ENCODE peak calls at places on chromosomes 4 and X, in six cellular contexts. One of them, this sample, is unnamed.

GRCh38 chr4:139892973-139893736 is 227.5 kb downstream of the MGST2 start:
- DNase-seq in suprapubic skin: no peak
- DNase-seq in colonic mucosa: no peak
- DNase-seq in GM12892: no peak
- DNase-seq in occipital lobe: no peak
- DNase-seq in COR-L47: no peak
- DNase-seq in this sample: no peak

GRCh38 chr4:176198316-176198903 is 3.0 kb upstream of the SPATA4 start:
- DNase-seq in colonic mucosa: no peak
- DNase-seq in GM12892: no peak
- DNase-seq in occipital lobe: no peak
- DNase-seq in suprapubic skin: no peak
- DNase-seq in COR-L47: peak; percentile 78
- DNase-seq in this sample: no peak

GRCh38 chrX:130393451-130394074 is 8.1 kb upstream of the GPR119 start:
- DNase-seq in GM12892: no peak
- DNase-seq in COR-L47: peak; percentile 12
- DNase-seq in colonic mucosa: peak; percentile 25
- DNase-seq in occipital lobe: peak; percentile 29
- DNase-seq in suprapubic skin: no peak
- DNase-seq in this sample: no peak

GRCh38 chrX:9338986-9339385 is 125.9 kb upstream of the TBL1X start:
- DNase-seq in suprapubic skin: no peak
- DNase-seq in GM12892: no peak
- DNase-seq in COR-L47: no peak
- DNase-seq in occipital lobe: no peak
- DNase-seq in colonic mucosa: no peak
- DNase-seq in this sample: no peak

GRCh38 chr4:33930497-33930896 is 2313.8 kb downstream of the ARAP2 start:
- DNase-seq in colonic mucosa: no peak
- DNase-seq in GM12892: no peak
- DNase-seq in COR-L47: no peak
- DNase-seq in occipital lobe: no peak
- DNase-seq in suprapubic skin: no peak
- DNase-seq in this sample: no peak

GRCh38 chr4:184815046-184815877 is 10.5 kb downstream of the ACSL1 start:
- DNase-seq in suprapubic skin: peak; percentile 80
- DNase-seq in colonic mucosa: peak; percentile 89
- DNase-seq in COR-L47: peak; percentile 85
- DNase-seq in occipital lobe: peak; percentile 60
- DNase-seq in GM12892: peak; percentile 56
- DNase-seq in this sample: no peak

GRCh38 chrX:150854856-150855255 is 43.6 kb downstream of the CD99L2 start:
- DNase-seq in occipital lobe: no peak
- DNase-seq in suprapubic skin: no peak
- DNase-seq in colonic mucosa: no peak
- DNase-seq in COR-L47: no peak
- DNase-seq in GM12892: no peak
- DNase-seq in this sample: no peak

GRCh38 chr4:478373-478772 is 20.6 kb downstream of the ZNF721 start:
- DNase-seq in GM12892: no peak
- DNase-seq in COR-L47: no peak
- DNase-seq in occipital lobe: no peak
- DNase-seq in colonic mucosa: no peak
- DNase-seq in suprapubic skin: no peak
- DNase-seq in this sample: no peak

GRCh38 chr4:5708171-5708828 is at the start of gene EVC2:
- DNase-seq in GM12892: no peak
- DNase-seq in suprapubic skin: peak; percentile 90
- DNase-seq in COR-L47: no peak
- DNase-seq in occipital lobe: no peak
- DNase-seq in colonic mucosa: peak; percentile 55
- DNase-seq in this sample: peak; percentile 25

GRCh38 chr4:58507079-58507478 is 1396.9 kb upstream of the IGFBP7 start:
- DNase-seq in COR-L47: no peak
- DNase-seq in occipital lobe: no peak
- DNase-seq in GM12892: no peak
- DNase-seq in suprapubic skin: no peak
- DNase-seq in colonic mucosa: no peak
- DNase-seq in this sample: no peak

GRCh38 chrX:2351321-2351720 is 149.5 kb downstream of the DHRSX start:
- DNase-seq in GM12892: no peak
- DNase-seq in colonic mucosa: no peak
- DNase-seq in suprapubic skin: no peak
- DNase-seq in COR-L47: no peak
- DNase-seq in occipital lobe: no peak
- DNase-seq in this sample: no peak

GRCh38 chr4:123672987-123673386 is 276.4 kb downstream of the SPRY1 start:
- DNase-seq in suprapubic skin: no peak
- DNase-seq in occipital lobe: no peak
- DNase-seq in colonic mucosa: no peak
- DNase-seq in GM12892: no peak
- DNase-seq in COR-L47: no peak
- DNase-seq in this sample: no peak

GRCh38 chrX:48958635-48959094 is 1.3 kb upstream of the OTUD5 start:
- DNase-seq in occipital lobe: no peak
- DNase-seq in suprapubic skin: peak; percentile 73
- DNase-seq in colonic mucosa: peak; percentile 36
- DNase-seq in GM12892: no peak
- DNase-seq in COR-L47: peak; percentile 0
- DNase-seq in this sample: no peak

GRCh38 chrX:44344687-44345086 is 1.2 kb upstream of the EFHC2 start:
- DNase-seq in colonic mucosa: no peak
- DNase-seq in COR-L47: no peak
- DNase-seq in occipital lobe: no peak
- DNase-seq in GM12892: no peak
- DNase-seq in suprapubic skin: no peak
- DNase-seq in this sample: no peak

GRCh38 chr4:80812145-80812544 is 218.4 kb upstream of the BMP3 start:
- DNase-seq in COR-L47: no peak
- DNase-seq in occipital lobe: no peak
- DNase-seq in GM12892: no peak
- DNase-seq in colonic mucosa: no peak
- DNase-seq in suprapubic skin: no peak
- DNase-seq in this sample: no peak

This sample was measured in caudate nucleus.